ENCODE peak calls at places on chromosomes 5 and 9, in four cellular contexts. X is H9, T is mesendoderm, Y is H1. N is an unnamed sample.
A peak's percentile ranks its signal among the peaks of the same experiment; 100 is the strongest.

GRCh38 chr5:65141487-65141886 is 340.2 kb downstream of the ADAMTS6 start:
- DNase-seq in X (no peak), T (no peak), Y (no peak), N (no peak)

GRCh38 chr5:83251849-83252248 is 174.5 kb downstream of the XRCC4 start:
- DNase-seq in X (no peak), T (no peak), Y (no peak), N (no peak)

GRCh38 chr9:110748251-110748893 is 79.8 kb downstream of the MUSK start:
- DNase-seq in X (no peak), T (no peak), Y (no peak), N (no peak)

GRCh38 chr9:14441976-14442651 is 128.2 kb upstream of the NFIB start:
- DNase-seq in X (peak; percentile 71), T (peak; percentile 79), Y (no peak), N (peak; percentile 5)

GRCh38 chr9:137777761-137778160 is 99.8 kb upstream of the CACNA1B start:
- DNase-seq in X (no peak), T (no peak), Y (no peak), N (no peak)

GRCh38 chr9:1837453-1838084 is 177.6 kb upstream of the SMARCA2 start:
- DNase-seq in X (peak; percentile 71), T (peak; percentile 84), Y (peak; percentile 61), N (peak; percentile 1)

GRCh38 chr5:168165221-168165965 is 126.1 kb upstream of the WWC1 start:
- DNase-seq in X (peak; percentile 61), T (peak; percentile 56), Y (peak; percentile 61), N (no peak)

GRCh38 chr5:159262472-159262858 is 625 bp upstream of the UBLCP1 start:
- DNase-seq in X (no peak), T (no peak), Y (no peak), N (peak; percentile 45)

GRCh38 chr9:94905606-94906005 is 179.1 kb downstream of the AOPEP start:
- DNase-seq in X (peak; percentile 5), T (no peak), Y (peak; percentile 10), N (no peak)

GRCh38 chr5:90201923-90202322 is 207.6 kb downstream of the CETN3 start:
- DNase-seq in X (no peak), T (no peak), Y (no peak), N (no peak)

GRCh38 chr5:169753795-169754194 is 116.7 kb downstream of the DOCK2 start:
- DNase-seq in X (no peak), T (no peak), Y (no peak), N (peak; percentile 75)

GRCh38 chr9:87613265-87614111 is 112.4 kb upstream of the CTSL start:
- DNase-seq in X (no peak), T (no peak), Y (no peak), N (no peak)

GRCh38 chr5:68464424-68464823 is 248.9 kb downstream of the PIK3R1 start:
- DNase-seq in X (no peak), T (no peak), Y (no peak), N (peak; percentile 36)

GRCh38 chr5:139692605-139693340 is 44.6 kb downstream of the CXXC5 start:
- DNase-seq in X (no peak), T (peak; percentile 71), Y (no peak), N (no peak)

GRCh38 chr9:5479994-5480694 is 29.8 kb downstream of the CD274 start:
- DNase-seq in X (no peak), T (no peak), Y (no peak), N (no peak)

GRCh38 chr5:76718381-76718832 is 2.5 kb downstream of the F2R start:
- DNase-seq in X (no peak), T (no peak), Y (no peak), N (peak; percentile 62)

GRCh38 chr9:127194881-127195713 is 69.5 kb upstream of the GARNL3 start:
- DNase-seq in X (peak; percentile 63), T (peak; percentile 69), Y (no peak), N (peak; percentile 37)

GRCh38 chr9:98291775-98292174 is 36.3 kb upstream of the TBC1D2 start:
- DNase-seq in X (no peak), T (no peak), Y (no peak), N (no peak)

GRCh38 chr5:923473-923873 is 30.8 kb downstream of the TRIP13 start:
- DNase-seq in X (peak; percentile 87), T (peak; percentile 84), Y (peak; percentile 91), N (peak; percentile 55)

GRCh38 chr9:89468271-89468960 is 29.5 kb downstream of the SEMA4D start:
- DNase-seq in X (no peak), T (no peak), Y (no peak), N (no peak)

GRCh38 chr9:107631788-107632187 is 142.2 kb upstream of the KLF4 start:
- DNase-seq in X (no peak), T (peak; percentile 27), Y (no peak), N (no peak)

GRCh38 chr5:64766105-64766504 is 2.4 kb downstream of the SREK1IP1 start:
- DNase-seq in X (no peak), T (peak; percentile 55), Y (no peak), N (peak; percentile 40)

GRCh38 chr5:172160506-172160905 is 27.5 kb downstream of the STK10 start:
- DNase-seq in X (no peak), T (no peak), Y (no peak), N (no peak)

GRCh38 chr5:6804766-6805165 is 91.5 kb downstream of the TENT4A start:
- DNase-seq in X (no peak), T (peak; percentile 31), Y (no peak), N (peak; percentile 33)

GRCh38 chr9:737400-738120 is 103.9 kb upstream of the DMRT1 start:
- DNase-seq in X (no peak), T (no peak), Y (no peak), N (no peak)

GRCh38 chr9:91060520-91061343 is 259.1 kb downstream of the SYK start:
- DNase-seq in X (no peak), T (no peak), Y (peak; percentile 8), N (peak; percentile 99)

GRCh38 chr5:144356489-144356888 is 185.8 kb downstream of the KCTD16 start:
- DNase-seq in X (no peak), T (peak; percentile 2), Y (no peak), N (no peak)

GRCh38 chr9:35603506-35603985 is 1.5 kb upstream of the TESK1 start:
- DNase-seq in X (no peak), T (no peak), Y (peak; percentile 47), N (peak; percentile 86)

GRCh38 chr9:70205366-70206020 is 53.3 kb upstream of the SMC5 start:
- DNase-seq in X (no peak), T (no peak), Y (no peak), N (no peak)

GRCh38 chr9:125558453-125559084 is 148.4 kb downstream of the MAPKAP1 start:
- DNase-seq in X (peak; percentile 63), T (peak; percentile 89), Y (peak; percentile 68), N (peak; percentile 83)

GRCh38 chr5:119878712-119879111 is 249.4 kb downstream of the FAM170A start:
- DNase-seq in X (no peak), T (peak; percentile 90), Y (no peak), N (no peak)

GRCh38 chr9:21385131-21385665 is at the start of gene IFNA2:
- DNase-seq in X (no peak), T (no peak), Y (no peak), N (no peak)

GRCh38 chr9:137470785-137471184 is 11.7 kb upstream of the NSMF start:
- DNase-seq in X (no peak), T (no peak), Y (no peak), N (no peak)

GRCh38 chr5:154273028-154273617 is 82.6 kb downstream of the GALNT10 start:
- DNase-seq in X (no peak), T (no peak), Y (no peak), N (peak; percentile 21)

GRCh38 chr5:154274828-154275185 is 84.3 kb downstream of the GALNT10 start:
- DNase-seq in X (no peak), T (no peak), Y (no peak), N (peak; percentile 37)

GRCh38 chr5:154276236-154276792 is 85.8 kb downstream of the GALNT10 start:
- DNase-seq in X (no peak), T (no peak), Y (no peak), N (no peak)

GRCh38 chr5:154271936-154272514 is 81.5 kb downstream of the GALNT10 start:
- DNase-seq in X (no peak), T (no peak), Y (no peak), N (no peak)

GRCh38 chr5:154273963-154274827 is 83.7 kb downstream of the GALNT10 start:
- DNase-seq in X (no peak), T (no peak), Y (no peak), N (no peak)
- H4K5ac ChIP-seq in X (no peak overlapping the region), T (no peak overlapping the region), Y (no peak overlapping the region), N (no peak overlapping the region)

GRCh38 chr9:134960701-134961181 is 43.0 kb upstream of the FCN1 start:
- DNase-seq in X (no peak), T (no peak), Y (no peak), N (no peak)
- H3K18ac ChIP-seq in X (no peak overlapping the region), T (no peak overlapping the region), Y (no peak overlapping the region), N (no peak overlapping the region)

GRCh38 chr5:82115858-82116257 is 144.0 kb downstream of the ATG10 start:
- DNase-seq in X (no peak), T (no peak), Y (no peak), N (no peak)
- H3K4ac ChIP-seq in X (no peak overlapping the region), T (no peak overlapping the region), Y (no peak overlapping the region), N (no peak overlapping the region)

GRCh38 chr9:129557192-129558036 is 63.5 kb downstream of the C9orf50 start:
- DNase-seq in X (peak; percentile 98), T (peak; percentile 98), Y (peak; percentile 94), N (peak; percentile 74)

GRCh38 chr9:129559506-129559881 is 61.4 kb downstream of the C9orf50 start:
- DNase-seq in X (no peak), T (no peak), Y (no peak), N (no peak)

GRCh38 chr9:129558551-129559505 is 62.1 kb downstream of the C9orf50 start:
- DNase-seq in X (peak; percentile 95), T (peak; percentile 84), Y (peak; percentile 79), N (no peak)

GRCh38 chr9:129556576-129557191 is 64.2 kb downstream of the C9orf50 start:
- DNase-seq in X (no peak), T (no peak), Y (no peak), N (no peak)

GRCh38 chr9:129558063-129558550 is 62.8 kb downstream of the C9orf50 start:
- DNase-seq in X (no peak), T (no peak), Y (no peak), N (no peak)
- H4K5ac ChIP-seq in X (no peak overlapping the region), T (no peak overlapping the region), Y (peak overlapping the region; percentile 91), N (peak overlapping the region; percentile 97)

GRCh38 chr9:3768698-3769458 is 243.1 kb upstream of the RFX3 start:
- DNase-seq in X (no peak), T (no peak), Y (no peak), N (peak; percentile 11)
- H3K18ac ChIP-seq in X (no peak overlapping the region), T (peak overlapping the region; percentile 62), Y (no peak overlapping the region), N (no peak overlapping the region)

GRCh38 chr9:114386886-114387677 is 700 bp downstream of the AKNA start:
- DNase-seq in X (no peak), T (no peak), Y (no peak), N (peak; percentile 17)
- H3K4ac ChIP-seq in X (no peak overlapping the region), T (no peak overlapping the region), Y (peak overlapping the region; percentile 58), N (peak overlapping the region; percentile 93)

GRCh38 chr5:3842591-3842990 is 247.0 kb downstream of the IRX1 start:
- DNase-seq in X (no peak), T (no peak), Y (no peak), N (no peak)
- H4K5ac ChIP-seq in X (no peak overlapping the region), T (no peak overlapping the region), Y (no peak overlapping the region), N (no peak overlapping the region)

GRCh38 chr5:50702615-50703325 is 36.3 kb downstream of the PARP8 start:
- DNase-seq in X (no peak), T (no peak), Y (no peak), N (no peak)
- H3K18ac ChIP-seq in X (no peak overlapping the region), T (no peak overlapping the region), Y (no peak overlapping the region), N (no peak overlapping the region)

N was measured in IMR-90.